ENCODE peak calls at places on chromosomes 2 and 18, in nine cellular contexts. I is MM.1S, T is heart left ventricle, J is aorta, Q is spleen, S is upper lobe of right lung, G is fibroblast of lung, A is adrenal gland, O is transverse colon. N is an unnamed sample.

GRCh38 chr2:111633643-111634042 is 250.3 kb downstream of the ANAPC1 start:
- DNase-seq in I (no peak), T (no peak), J (no peak), Q (no peak), S (no peak), G (no peak), A (no peak), O (no peak), N (no peak)

GRCh38 chr2:109448946-109449788 is 164.6 kb downstream of the SEPTIN10 start:
- DNase-seq in I (no peak), T (peak), J (peak), Q (peak), S (peak), G (peak), A (peak), O (peak), N (peak)

GRCh38 chr2:223123859-223124610 is 72.0 kb downstream of the KCNE4 start:
- DNase-seq in I (no peak), T (peak), J (no peak), Q (no peak), S (no peak), G (no peak), A (no peak), O (no peak), N (no peak)

GRCh38 chr2:66126936-66127527 is 307.9 kb upstream of the MEIS1 start:
- DNase-seq in I (no peak), T (no peak), J (no peak), Q (no peak), S (no peak), G (no peak), A (no peak), O (no peak), N (no peak)

GRCh38 chr18:49178736-49179135 is 228.0 kb upstream of the SMAD7 start:
- DNase-seq in I (no peak), T (no peak), J (no peak), Q (no peak), S (no peak), G (no peak), A (no peak), O (no peak), N (peak)

GRCh38 chr2:111522231-111522768 is 361.7 kb downstream of the ANAPC1 start:
- DNase-seq in I (no peak), T (no peak), J (no peak), Q (no peak), S (no peak), G (peak), A (no peak), O (no peak), N (no peak)

GRCh38 chr2:65537651-65538385 is 105.4 kb upstream of the SPRED2 start:
- DNase-seq in I (no peak), T (no peak), J (no peak), Q (no peak), S (no peak), G (peak), A (no peak), O (no peak), N (no peak)

GRCh38 chr2:96963316-96963715 is 23.1 kb downstream of the FAM178B start:
- DNase-seq in I (no peak), T (no peak), J (no peak), Q (peak), S (no peak), G (no peak), A (no peak), O (no peak), N (no peak)

GRCh38 chr2:224927671-224928173 is 114.5 kb downstream of the DOCK10 start:
- DNase-seq in I (no peak), T (no peak), J (no peak), Q (peak), S (no peak), G (peak), A (no peak), O (peak), N (no peak)

GRCh38 chr18:43590182-43590903 is 313.1 kb upstream of the SYT4 start:
- DNase-seq in I (no peak), T (no peak), J (peak), Q (peak), S (peak), G (no peak), A (no peak), O (no peak), N (no peak)

GRCh38 chr18:43592268-43592667 is 315.0 kb upstream of the SYT4 start:
- DNase-seq in I (no peak), T (no peak), J (no peak), Q (no peak), S (no peak), G (no peak), A (no peak), O (no peak), N (no peak)

GRCh38 chr18:43587538-43588153 is 310.4 kb upstream of the SYT4 start:
- DNase-seq in I (peak), T (no peak), J (no peak), Q (no peak), S (no peak), G (peak), A (no peak), O (no peak), N (no peak)

GRCh38 chr18:43588838-43589237 is 311.5 kb upstream of the SYT4 start:
- DNase-seq in I (no peak), T (peak), J (peak), Q (peak), S (peak), G (no peak), A (no peak), O (no peak), N (peak)

GRCh38 chr18:43589611-43590151 is 312.4 kb upstream of the SYT4 start:
- DNase-seq in I (no peak), T (no peak), J (peak), Q (no peak), S (peak), G (no peak), A (no peak), O (no peak), N (no peak)
- H3K27ac ChIP-seq in I (no peak), T (no peak), J (no peak), Q (no peak), S (no peak), G (no peak), A (no peak), O (no peak), N (no peak)

GRCh38 chr2:45771251-45771650 is 119.8 kb downstream of the PRKCE start:
- DNase-seq in I (no peak), T (peak), J (no peak), Q (peak), S (peak), G (peak), A (peak), O (peak), N (peak)
- H3K4me3 ChIP-seq in I (no peak), T (peak), J (no peak), Q (no peak), S (no peak), G (peak), A (peak), O (peak), N (no peak)

GRCh38 chr2:227013330-227013729 is 150.7 kb downstream of the COL4A4 start:
- DNase-seq in I (no peak), T (no peak), J (no peak), Q (no peak), S (no peak), G (no peak), A (no peak), O (no peak), N (no peak)

GRCh38 chr2:227007940-227008339 is 156.1 kb downstream of the COL4A4 start:
- DNase-seq in I (no peak), T (no peak), J (no peak), Q (no peak), S (no peak), G (no peak), A (no peak), O (no peak), N (no peak)

GRCh38 chr2:227006189-227006897 is 157.7 kb downstream of the COL4A4 start:
- DNase-seq in I (no peak), T (no peak), J (no peak), Q (no peak), S (no peak), G (no peak), A (no peak), O (no peak), N (no peak)

GRCh38 chr2:227013881-227014280 is 150.1 kb downstream of the COL4A4 start:
- DNase-seq in I (no peak), T (no peak), J (no peak), Q (no peak), S (no peak), G (no peak), A (no peak), O (no peak), N (no peak)

GRCh38 chr2:227010433-227010832 is 153.6 kb downstream of the COL4A4 start:
- DNase-seq in I (no peak), T (no peak), J (no peak), Q (no peak), S (no peak), G (peak), A (no peak), O (no peak), N (no peak)
- H3K27ac ChIP-seq in I (no peak), T (no peak), J (no peak), Q (no peak), S (no peak), G (no peak), A (no peak), O (no peak), N (no peak)

GRCh38 chr2:170717991-170718589 is 3.0 kb downstream of the SP5 start:
- DNase-seq in I (no peak), T (no peak), J (no peak), Q (no peak), S (no peak), G (no peak), A (no peak), O (no peak), N (no peak)

GRCh38 chr2:170719810-170720209 is 4.7 kb downstream of the SP5 start:
- DNase-seq in I (no peak), T (no peak), J (no peak), Q (no peak), S (no peak), G (no peak), A (no peak), O (no peak), N (no peak)

GRCh38 chr2:170715932-170716777 is 1.0 kb downstream of the SP5 start:
- DNase-seq in I (no peak), T (peak), J (no peak), Q (no peak), S (peak), G (no peak), A (peak), O (peak), N (no peak)

GRCh38 chr2:170716851-170717598 is 1.9 kb downstream of the SP5 start:
- DNase-seq in I (no peak), T (peak), J (peak), Q (peak), S (peak), G (peak), A (peak), O (peak), N (no peak)

DNA sequence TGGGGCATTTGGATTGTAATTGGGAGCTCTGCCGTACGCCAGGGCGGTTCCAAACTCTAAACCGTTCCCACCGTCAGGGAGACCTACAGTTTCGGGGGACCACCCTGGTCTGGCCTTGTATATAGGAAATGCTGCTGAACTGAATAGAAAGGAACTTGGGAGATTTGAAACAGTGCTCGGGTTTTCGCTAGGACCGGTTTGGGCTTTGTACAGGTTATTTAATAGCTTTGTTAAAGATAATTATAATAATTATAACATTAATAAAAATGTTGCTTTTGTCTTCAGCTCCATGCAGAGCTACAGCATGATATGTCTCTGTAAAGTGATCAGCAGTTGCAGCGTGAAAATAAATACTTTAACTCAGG is 2.4 kb downstream of the SP5 start:
- DNase-seq in I (no peak), T (no peak), J (no peak), Q (no peak), S (no peak), G (no peak), A (no peak), O (no peak), N (no peak)
- H3K4me3 ChIP-seq in I (no peak), T (peak), J (no peak), Q (no peak), S (no peak), G (no peak), A (no peak), O (no peak), N (no peak)

GRCh38 chr2:216574046-216574445 is 59.2 kb upstream of the IGFBP2 start:
- DNase-seq in I (no peak), T (no peak), J (no peak), Q (no peak), S (no peak), G (no peak), A (no peak), O (no peak), N (no peak)
- H3K27ac ChIP-seq in I (no peak), T (peak), J (peak), Q (no peak), S (no peak), G (no peak), A (no peak), O (no peak), N (peak)

N was measured in heart right ventricle.